ENCODE peak calls at places on chromosomes 2 and 18, in ten cellular contexts. R, W, G, P, S, L, M, K, H and B are unnamed samples.

GRCh38 chr2:227252831-227253230 is 72.2 kb upstream of the MFF start:
- DNase-seq in L (no peak), S (no peak), K (no peak), W (no peak), M (no peak), G (no peak), H (no peak), P (no peak), R (no peak), B (no peak)

GRCh38 chr2:234996467-234997270 is 44.9 kb downstream of the SH3BP4 start:
- DNase-seq in R (peak; percentile 94), M (peak; percentile 95), G (peak; percentile 58), W (peak; percentile 91), P (peak; percentile 90), K (peak; percentile 72), L (no peak), S (no peak), H (peak; percentile 69), B (no peak)

GRCh38 chr2:45771251-45771650 is 119.8 kb downstream of the PRKCE start:
- DNase-seq in W (peak; percentile 41), K (no peak), H (peak; percentile 35), L (no peak), M (peak; percentile 75), P (peak; percentile 73), R (peak; percentile 18), S (no peak), G (peak; percentile 90), B (no peak)

GRCh38 chr2:102770506-102770905 is 8.7 kb downstream of the TMEM182 start:
- DNase-seq in S (no peak), G (no peak), R (peak; percentile 71), L (no peak), W (no peak), M (no peak), H (no peak), K (no peak), P (peak; percentile 16), B (no peak)

GRCh38 chr2:102826904-102827303 is 65.1 kb downstream of the TMEM182 start:
- DNase-seq in H (no peak), S (no peak), K (no peak), G (no peak), L (no peak), M (peak; percentile 88), P (peak; percentile 37), R (peak; percentile 30), W (no peak), B (no peak)

GRCh38 chr2:101003278-101003775 is 1.2 kb downstream of the RPL31 start:
- DNase-seq in H (no peak), W (no peak), M (no peak), S (no peak), R (peak; percentile 7), G (no peak), K (no peak), P (peak; percentile 42), L (no peak), B (no peak)

GRCh38 chr2:219404291-219404910 is 13.8 kb upstream of the DES start:
- DNase-seq in K (no peak), P (no peak), G (no peak), L (no peak), S (no peak), H (no peak), M (peak; percentile 68), R (no peak), W (no peak), B (no peak)

GRCh38 chr2:121047383-121047782 is 237.6 kb downstream of the TFCP2L1 start:
- DNase-seq in H (no peak), M (no peak), R (no peak), P (no peak), S (no peak), W (no peak), L (no peak), K (no peak), G (no peak), B (no peak)

DNA sequence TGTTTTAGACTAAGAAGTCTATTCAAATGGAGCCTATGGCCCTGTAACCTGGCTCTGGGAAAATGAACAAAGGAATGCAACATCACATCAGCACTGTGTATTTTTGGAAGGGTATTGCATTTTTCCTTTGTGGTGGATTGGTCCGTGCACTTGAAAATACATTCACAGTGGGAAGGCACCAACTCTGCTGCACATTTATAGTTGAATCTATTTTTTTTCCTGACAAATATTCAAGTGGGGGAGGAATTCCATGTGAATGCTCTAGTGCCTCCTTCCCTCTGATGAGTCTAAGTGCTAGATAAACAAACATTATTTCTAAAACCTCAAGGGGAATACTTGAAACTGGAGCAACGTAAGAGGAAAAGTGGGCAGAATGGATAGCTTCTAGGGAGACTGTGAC is 208.3 kb downstream of the SLC8A1 start:
- DNase-seq in S (no peak), H (no peak), M (peak; percentile 36), W (no peak), L (no peak), P (no peak), R (peak; percentile 93), G (no peak), K (no peak), B (no peak)
- H3K27ac ChIP-seq in S (no peak overlapping the region), H (no peak overlapping the region), M (peak overlapping the region; percentile 88), W (peak overlapping the region; percentile 43), L (no peak overlapping the region), P (no peak overlapping the region), R (peak overlapping the region; percentile 82), G (no peak overlapping the region), K (no peak overlapping the region), B (no peak overlapping the region)

GRCh38 chr2:106982350-106982749 is 96.4 kb upstream of the ST6GAL2 start:
- DNase-seq in M (no peak), R (peak; percentile 61), K (no peak), L (no peak), W (no peak), S (no peak), G (no peak), H (no peak), P (no peak), B (no peak)
- H3K27ac ChIP-seq in M (no peak overlapping the region), R (peak overlapping the region; percentile 65), K (no peak overlapping the region), L (no peak overlapping the region), W (no peak overlapping the region), S (no peak overlapping the region), G (no peak overlapping the region), H (no peak overlapping the region), P (no peak overlapping the region), B (no peak overlapping the region)

GRCh38 chr2:32721376-32721775 is 93.5 kb downstream of the TTC27 start:
- DNase-seq in K (no peak), G (no peak), S (no peak), P (no peak), M (no peak), W (no peak), H (no peak), L (no peak), R (no peak), B (no peak)
- H3K27ac ChIP-seq in K (no peak overlapping the region), G (no peak overlapping the region), S (no peak overlapping the region), P (no peak overlapping the region), M (no peak overlapping the region), W (no peak overlapping the region), H (no peak overlapping the region), L (no peak overlapping the region), R (no peak overlapping the region), B (no peak overlapping the region)

GRCh38 chr2:28389399-28390240 is 3.0 kb upstream of the FOSL2 start:
- DNase-seq in H (peak; percentile 52), R (no peak), M (peak; percentile 77), K (no peak), P (peak; percentile 51), G (peak; percentile 54), W (no peak), L (no peak), S (no peak), B (no peak)
- H3K27ac ChIP-seq in H (peak overlapping the region; percentile 79), R (peak overlapping the region; percentile 94), M (peak overlapping the region; percentile 67), K (peak overlapping the region; percentile 100), P (no peak overlapping the region), G (peak overlapping the region; percentile 97), W (no peak overlapping the region), L (peak overlapping the region; percentile 78), S (peak overlapping the region; percentile 99), B (peak overlapping the region; percentile 95)

DNA sequence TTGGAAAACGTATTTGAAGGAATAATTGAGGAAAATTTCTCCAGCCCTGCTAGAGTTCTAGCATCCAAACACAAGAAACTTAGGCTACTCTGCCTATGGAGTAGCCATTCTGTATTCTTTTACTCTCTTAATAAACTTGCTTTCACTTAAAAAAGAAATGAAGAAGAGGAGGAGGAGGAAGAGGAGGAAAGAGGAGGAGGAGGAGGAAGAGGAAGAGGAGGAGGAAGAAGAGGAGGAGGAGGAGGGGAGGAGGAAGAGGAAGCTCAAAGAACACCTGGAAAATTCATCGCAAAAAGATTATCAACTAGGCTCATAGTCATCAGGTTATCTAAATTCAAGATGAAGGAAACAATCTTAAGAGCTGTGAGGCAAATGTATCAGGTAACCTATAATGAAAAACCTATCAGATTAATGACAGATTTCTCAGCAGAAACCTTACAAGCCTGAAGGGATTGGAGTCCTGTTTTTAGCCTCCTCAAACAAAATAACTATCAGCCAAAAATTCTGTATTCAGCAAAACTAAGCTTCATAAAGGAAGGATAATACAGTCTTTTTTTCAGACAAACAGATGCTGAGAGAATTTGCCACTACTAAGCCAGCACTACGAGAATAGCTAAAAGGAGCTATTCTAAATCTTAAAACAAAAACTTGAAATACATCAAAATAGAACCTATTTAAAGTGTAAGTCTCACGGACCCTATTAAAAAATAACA is 56.2 kb upstream of the DSC1 start:
- DNase-seq in L (no peak), P (no peak), M (no peak), R (no peak), S (no peak), W (no peak), G (no peak), H (no peak), K (no peak), B (no peak)
- H3K27ac ChIP-seq in L (no peak overlapping the region), P (no peak overlapping the region), M (no peak overlapping the region), R (no peak overlapping the region), S (no peak overlapping the region), W (no peak overlapping the region), G (no peak overlapping the region), H (no peak overlapping the region), K (no peak overlapping the region), B (no peak overlapping the region)

GRCh38 chr2:196925768-196926561 is 542 bp downstream of the PGAP1 start:
- DNase-seq in L (peak; percentile 7), R (peak; percentile 22), P (peak; percentile 65), H (peak; percentile 36), M (peak; percentile 50), K (no peak), G (peak; percentile 72), W (peak; percentile 51), S (peak; percentile 55), B (peak; percentile 55)

GRCh38 chr2:196924051-196924450 is 2.5 kb downstream of the PGAP1 start:
- DNase-seq in R (no peak), K (no peak), H (no peak), L (no peak), G (no peak), M (no peak), W (no peak), P (no peak), S (no peak), B (no peak)

GRCh38 chr2:196926562-196927317 is at the start of gene PGAP1:
- DNase-seq in K (peak; percentile 83), H (peak; percentile 97), L (peak; percentile 62), G (peak; percentile 93), S (peak; percentile 90), W (peak; percentile 93), P (peak; percentile 98), M (peak; percentile 96), R (peak; percentile 78), B (peak; percentile 96)

GRCh38 chr2:196925445-196925767 is 1.1 kb downstream of the PGAP1 start:
- DNase-seq in R (peak; percentile 2), L (no peak), W (no peak), H (no peak), G (no peak), P (peak; percentile 38), M (no peak), K (no peak), S (no peak), B (no peak)

GRCh38 chr2:196927318-196928225 is 1.1 kb upstream of the PGAP1 start:
- DNase-seq in W (no peak), P (peak; percentile 45), M (no peak), K (no peak), H (no peak), S (no peak), L (peak; percentile 10), G (no peak), R (peak; percentile 95), B (no peak)
- H3K27ac ChIP-seq in W (no peak overlapping the region), P (peak overlapping the region; percentile 93), M (peak overlapping the region; percentile 85), K (peak overlapping the region; percentile 89), H (peak overlapping the region; percentile 100), S (peak overlapping the region; percentile 82), L (peak overlapping the region; percentile 97), G (peak overlapping the region; percentile 95), R (peak overlapping the region; percentile 94), B (peak overlapping the region; percentile 84)